ENCODE peak calls at places on chromosomes 16 and 17, in five cellular contexts. S is stomach; I is neural progenitor cell; O is effector CD4-positive, alpha-beta T cell; U is T-helper 9 cell. B is an unnamed sample.
A peak's percentile ranks its signal among the peaks of the same experiment; 100 is the strongest.

GRCh38 chr16:84967828-84968227 is 43.5 kb downstream of the ZDHHC7 start:
- DNase-seq in S (no peak), I (no peak), O (no peak), U (no peak), B (no peak)

GRCh38 chr17:47224971-47225370 is 15.8 kb downstream of the MYL4 start:
- DNase-seq in S (no peak), I (no peak), O (no peak), U (no peak), B (no peak)

GRCh38 chr16:82636485-82636884 is 9.7 kb downstream of the CDH13 start:
- DNase-seq in S (no peak), I (no peak), O (no peak), U (no peak), B (no peak)

GRCh38 chr17:51059781-51060180 is 60.9 kb downstream of the SPAG9 start:
- DNase-seq in S (no peak), I (no peak), O (no peak), U (no peak), B (no peak)

GRCh38 chr16:70769131-70769530 is 31.8 kb downstream of the VAC14 start:
- DNase-seq in S (no peak), I (no peak), O (no peak), U (no peak), B (no peak)

GRCh38 chr17:7014995-7015586 is 2.7 kb downstream of the RNASEK start:
- DNase-seq in S (no peak), I (peak; percentile 21), O (peak; percentile 80), U (peak; percentile 80), B (no peak)

GRCh38 chr17:75307957-75308731 is 18.9 kb upstream of the SLC25A19 start:
- DNase-seq in S (no peak), I (no peak), O (no peak), U (no peak), B (no peak)

GRCh38 chr16:9159839-9160550 is 68.6 kb downstream of the HAPSTR1 start:
- DNase-seq in S (peak; percentile 57), I (peak; percentile 82), O (no peak), U (no peak), B (peak; percentile 79)

GRCh38 chr16:678858-679807 is 1.1 kb upstream of the STUB1 start:
- DNase-seq in S (peak; percentile 76), I (peak; percentile 86), O (peak; percentile 35), U (peak; percentile 42), B (peak; percentile 79)

GRCh38 chr17:731943-732787 is at the start of gene TLCD3A:
- DNase-seq in S (peak; percentile 87), I (peak; percentile 86), O (peak; percentile 36), U (peak; percentile 46), B (peak; percentile 78)

GRCh38 chr17:70478883-70479282 is 309.6 kb downstream of the KCNJ2 start:
- DNase-seq in S (no peak), I (no peak), O (no peak), U (no peak), B (no peak)

GRCh38 chr17:78164748-78165607 is 3.4 kb upstream of the SYNGR2 start:
- DNase-seq in S (no peak), I (no peak), O (no peak), U (no peak), B (no peak)

GRCh38 chr17:74199306-74200092 is 4.0 kb upstream of the RPL38 start:
- DNase-seq in S (peak; percentile 77), I (peak; percentile 78), O (peak; percentile 52), U (peak; percentile 58), B (peak; percentile 91)

GRCh38 chr16:1455190-1456171 is 11.1 kb upstream of the CCDC154 start:
- DNase-seq in S (no peak), I (no peak), O (no peak), U (no peak), B (no peak)

GRCh38 chr16:83393196-83393981 is 414.4 kb upstream of the HSBP1 start:
- DNase-seq in S (no peak), I (peak; percentile 15), O (no peak), U (no peak), B (no peak)

GRCh38 chr16:84952335-84953050 is 58.8 kb downstream of the ZDHHC7 start:
- DNase-seq in S (peak; percentile 85), I (peak; percentile 89), O (peak; percentile 65), U (peak; percentile 61), B (peak; percentile 72)

GRCh38 chr16:66515543-66516171 is 34.3 kb downstream of the TK2 start:
- DNase-seq in S (no peak), I (no peak), O (no peak), U (no peak), B (no peak)

GRCh38 chr16:70693231-70693671 is 7.4 kb upstream of the MTSS2 start:
- DNase-seq in S (no peak), I (no peak), O (no peak), U (no peak), B (no peak)

GRCh38 chr17:45372325-45372869 is 55.6 kb upstream of the MAP3K14 start:
- DNase-seq in S (no peak), I (no peak), O (no peak), U (no peak), B (no peak)

GRCh38 chr17:74282587-74283370 is 8.7 kb downstream of the DNAI2 start:
- DNase-seq in S (no peak), I (no peak), O (peak; percentile 43), U (peak; percentile 43), B (no peak)

GRCh38 chr17:58632324-58633314 is 59.2 kb downstream of the TEX14 start:
- DNase-seq in S (no peak), I (no peak), O (no peak), U (no peak), B (no peak)

GRCh38 chr16:57775661-57776469 is 26.4 kb downstream of the KIFC3 start:
- DNase-seq in S (no peak), I (peak; percentile 95), O (no peak), U (no peak), B (peak; percentile 79)

GRCh38 chr16:73750639-73751038 is 546.0 kb upstream of the PSMD7 start:
- DNase-seq in S (no peak), I (no peak), O (no peak), U (no peak), B (no peak)

B was measured in glutamatergic neuron.